ENCODE peak calls at places on chromosomes 7 and 10, in seven cellular contexts. B is HFFc6; N is stimulated activated CD8-positive, alpha-beta memory T cell treated with anti-CD3 and anti-CD28 coated beads, Interleukin-15, amount 100 ng/mL, for 4 hours; Q is stomach; K is kidney tubule cell; P is posterior vena cava; Z is T-cell. U is an unnamed sample.

GRCh38 chr10:34143466-34143865 is 671.6 kb downstream of the PARD3 start:
- DNase-seq in B (no peak), N (no peak), Q (no peak), K (no peak), P (no peak), Z (no peak), U (no peak)

GRCh38 chr10:31929260-31929985 is 792 bp upstream of the ARHGAP12 start:
- DNase-seq in B (no peak), N (no peak), Q (peak), K (peak), P (peak), Z (no peak), U (peak)

GRCh38 chr7:123811056-123811455 is 33.9 kb upstream of the HYAL4 start:
- DNase-seq in B (no peak), N (no peak), Q (no peak), K (no peak), P (no peak), Z (no peak), U (peak)

GRCh38 chr10:31808258-31809218 is 120.1 kb downstream of the ARHGAP12 start:
- DNase-seq in B (peak), N (no peak), Q (no peak), K (peak), P (no peak), Z (no peak), U (peak)

GRCh38 chr7:121029302-121029701 is 40.8 kb downstream of the CPED1 start:
- DNase-seq in B (no peak), N (no peak), Q (no peak), K (no peak), P (no peak), Z (no peak), U (no peak)

GRCh38 chr10:76868088-76868949 is 769.3 kb downstream of the KCNMA1 start:
- DNase-seq in B (peak), N (no peak), Q (no peak), K (no peak), P (no peak), Z (no peak), U (no peak)

GRCh38 chr7:71752171-71752935 is 620.4 kb downstream of the GALNT17 start:
- DNase-seq in B (no peak), N (no peak), Q (peak), K (peak), P (no peak), Z (no peak), U (peak)

GRCh38 chr10:88138319-88138848 is 275.0 kb downstream of the PTEN start:
- DNase-seq in B (no peak), N (no peak), Q (no peak), K (no peak), P (no peak), Z (no peak), U (peak)

GRCh38 chr7:141587304-141587703 is 36.1 kb downstream of the AGK start:
- DNase-seq in B (no peak), N (no peak), Q (no peak), K (no peak), P (no peak), Z (no peak), U (no peak)

GRCh38 chr10:92681306-92681823 is 8.4 kb upstream of the HHEX start:
- DNase-seq in B (no peak), N (no peak), Q (no peak), K (no peak), P (no peak), Z (no peak), U (no peak)

GRCh38 chr7:102417105-102417504 is 16.3 kb upstream of the ORAI2 start:
- DNase-seq in B (no peak), N (no peak), Q (no peak), K (no peak), P (no peak), Z (no peak), U (no peak)

GRCh38 chr7:24971333-24972165 is 8.4 kb downstream of the OSBPL3 start:
- DNase-seq in B (peak), N (no peak), Q (no peak), K (peak), P (no peak), Z (no peak), U (peak)

GRCh38 chr10:12539350-12540164 is 190.2 kb downstream of the CAMK1D start:
- DNase-seq in B (no peak), N (no peak), Q (no peak), K (no peak), P (no peak), Z (no peak), U (no peak)

GRCh38 chr7:34190299-34190698 is 285.0 kb downstream of the BMPER start:
- DNase-seq in B (no peak), N (no peak), Q (no peak), K (no peak), P (no peak), Z (no peak), U (peak)

GRCh38 chr7:3518546-3518945 is 217.5 kb downstream of the SDK1 start:
- DNase-seq in B (no peak), N (no peak), Q (no peak), K (no peak), P (no peak), Z (no peak), U (peak)

GRCh38 chr7:5559586-5559985 is 136.0 kb upstream of the TNRC18 start:
- DNase-seq in B (no peak), N (no peak), Q (no peak), K (no peak), P (no peak), Z (no peak), U (no peak)

GRCh38 chr7:154613811-154614210 is 389.1 kb downstream of the PAXIP1 start:
- DNase-seq in B (no peak), N (no peak), Q (no peak), K (no peak), P (no peak), Z (no peak), U (no peak)

GRCh38 chr7:42662862-42663261 is 249.0 kb downstream of the C7orf25 start:
- DNase-seq in B (no peak), N (no peak), Q (no peak), K (no peak), P (no peak), Z (no peak), U (no peak)

GRCh38 chr7:45421826-45422225 is 152.3 kb upstream of the ADCY1 start:
- DNase-seq in B (no peak), N (no peak), Q (no peak), K (no peak), P (no peak), Z (no peak), U (no peak)

GRCh38 chr10:43299579-43299978 is 32.7 kb upstream of the RASGEF1A start:
- DNase-seq in B (no peak), N (no peak), Q (no peak), K (no peak), P (peak), Z (no peak), U (no peak)

GRCh38 chr7:141945356-141945755 is 1.4 kb downstream of the CLEC5A start:
- DNase-seq in B (no peak), N (no peak), Q (no peak), K (peak), P (no peak), Z (no peak), U (peak)

GRCh38 chr7:105429746-105430612 is 41.3 kb upstream of the SRPK2 start:
- DNase-seq in B (peak), N (no peak), Q (peak), K (peak), P (no peak), Z (no peak), U (peak)

GRCh38 chr7:158849553-158850389 is 6.6 kb upstream of the DYNC2I1 start:
- DNase-seq in B (no peak), N (no peak), Q (peak), K (no peak), P (no peak), Z (no peak), U (peak)

GRCh38 chr10:131816157-131816775 is 84.5 kb upstream of the PPP2R2D start:
- DNase-seq in B (no peak), N (no peak), Q (peak), K (no peak), P (peak), Z (no peak), U (no peak)

GRCh38 chr10:116961305-116962251 is 43.4 kb downstream of the SHTN1 start:
- DNase-seq in B (no peak), N (no peak), Q (no peak), K (no peak), P (no peak), Z (no peak), U (no peak)

GRCh38 chr10:56135806-56136205 is 225.3 kb downstream of the ZWINT start:
- DNase-seq in B (no peak), N (no peak), Q (no peak), K (no peak), P (no peak), Z (no peak), U (no peak)

GRCh38 chr7:106064329-106064728 is 47.8 kb downstream of the SYPL1 start:
- DNase-seq in B (no peak), N (no peak), Q (no peak), K (no peak), P (no peak), Z (no peak), U (no peak)

GRCh38 chr7:151276651-151277590 is 28.4 kb upstream of the SMARCD3 start:
- DNase-seq in B (no peak), N (peak), Q (peak), K (peak), P (peak), Z (peak), U (peak)

GRCh38 chr10:72812798-72813430 is 80.6 kb upstream of the OIT3 start:
- DNase-seq in B (peak), N (no peak), Q (no peak), K (peak), P (no peak), Z (no peak), U (peak)

GRCh38 chr7:929311-929711 is 25.2 kb downstream of the ADAP1 start:
- DNase-seq in B (no peak), N (no peak), Q (peak), K (no peak), P (peak), Z (no peak), U (no peak)

GRCh38 chr7:118149394-118149793 is 34.6 kb upstream of the LSM8 start:
- DNase-seq in B (no peak), N (no peak), Q (no peak), K (no peak), P (no peak), Z (no peak), U (no peak)

GRCh38 chr10:17747883-17748550 is 4.0 kb upstream of the TMEM236 start:
- DNase-seq in B (no peak), N (no peak), Q (peak), K (peak), P (no peak), Z (no peak), U (peak)

GRCh38 chr10:102602272-102603045 is 41.8 kb upstream of the TRIM8 start:
- DNase-seq in B (no peak), N (no peak), Q (no peak), K (no peak), P (peak), Z (no peak), U (no peak)

GRCh38 chr10:4234661-4235060 is 449.7 kb upstream of the KLF6 start:
- DNase-seq in B (no peak), N (peak), Q (no peak), K (no peak), P (no peak), Z (no peak), U (no peak)

GRCh38 chr7:5677538-5678294 is 103.7 kb downstream of the RNF216 start:
- DNase-seq in B (peak), N (no peak), Q (peak), K (peak), P (peak), Z (no peak), U (peak)